ENCODE peak calls at places on chromosomes 2 and 18, in eight cellular contexts. B is A549, J is HepG2, G is coronary artery, P is endodermal cell, C is heart left ventricle, Y is stomach, E is fibroblast of mammary gland. T is an unnamed sample.

GRCh38 chr18:42183746-42184145 is 228.7 kb downstream of the PIK3C3 start:
- DNase-seq in B (peak), J (no peak), G (no peak), P (no peak), C (no peak), Y (no peak), E (peak), T (peak)

GRCh38 chr18:57910134-57910533 is 107.0 kb upstream of the ATP8B1 start:
- DNase-seq in B (no peak), J (no peak), G (no peak), P (no peak), C (no peak), Y (no peak), E (no peak), T (no peak)

GRCh38 chr2:220104871-220105351 is 477.5 kb downstream of the SLC4A3 start:
- DNase-seq in B (peak), J (no peak), G (no peak), P (peak), C (no peak), Y (no peak), E (peak), T (peak)

GRCh38 chr2:129880309-129880708 is 99.2 kb upstream of the RAB6C start:
- DNase-seq in B (no peak), J (no peak), G (peak), P (peak), C (no peak), Y (peak), E (no peak), T (no peak)

GRCh38 chr2:12636837-12637581 is 79.7 kb upstream of the TRIB2 start:
- DNase-seq in B (no peak), J (no peak), G (no peak), P (no peak), C (no peak), Y (no peak), E (no peak), T (no peak)

GRCh38 chr2:169221745-169222369 is 140.5 kb downstream of the LRP2 start:
- DNase-seq in B (peak), J (no peak), G (no peak), P (no peak), C (no peak), Y (no peak), E (peak), T (no peak)

GRCh38 chr2:219403861-219404260 is 14.3 kb upstream of the DES start:
- DNase-seq in B (no peak), J (no peak), G (no peak), P (no peak), C (no peak), Y (no peak), E (no peak), T (no peak)

GRCh38 chr2:191382801-191383200 is 137.6 kb downstream of the MYO1B start:
- DNase-seq in B (no peak), J (peak), G (no peak), P (no peak), C (peak), Y (peak), E (peak), T (peak)

GRCh38 chr2:178819992-178820391 is 12.8 kb upstream of the TTN start:
- DNase-seq in B (no peak), J (no peak), G (no peak), P (no peak), C (no peak), Y (no peak), E (peak), T (no peak)

GRCh38 chr2:20561703-20562454 is 89.0 kb downstream of the HS1BP3 start:
- DNase-seq in B (no peak), J (no peak), G (no peak), P (peak), C (peak), Y (no peak), E (peak), T (peak)

GRCh38 chr2:1822341-1822740 is 78.0 kb upstream of the PXDN start:
- DNase-seq in B (no peak), J (no peak), G (no peak), P (no peak), C (no peak), Y (no peak), E (no peak), T (no peak)

GRCh38 chr2:143513081-143513480 is 383.9 kb downstream of the ARHGAP15 start:
- DNase-seq in B (peak), J (peak), G (no peak), P (peak), C (peak), Y (no peak), E (peak), T (peak)

GRCh38 chr2:158756976-158757375 is 38.1 kb upstream of the DAPL1 start:
- DNase-seq in B (no peak), J (no peak), G (no peak), P (no peak), C (no peak), Y (no peak), E (peak), T (no peak)

GRCh38 chr2:230627806-230628724 is 84.6 kb upstream of the CAB39 start:
- DNase-seq in B (no peak), J (peak), G (no peak), P (no peak), C (no peak), Y (peak), E (peak), T (peak)

GRCh38 chr2:195559431-195559914 is 97.6 kb upstream of the SLC39A10 start:
- DNase-seq in B (no peak), J (no peak), G (no peak), P (no peak), C (peak), Y (no peak), E (peak), T (peak)

GRCh38 chr2:67186871-67187270 is 210.3 kb upstream of the ETAA1 start:
- DNase-seq in B (no peak), J (no peak), G (no peak), P (no peak), C (no peak), Y (no peak), E (no peak), T (no peak)
- TF ChIP-seq CTCF in B (no peak), J (no peak), G (no peak), P (no peak), C (no peak), Y (no peak), E (no peak), T (no peak)

GRCh38 chr2:36697424-36698066 is 1.0 kb downstream of the VIT start:
- DNase-seq in B (no peak), J (no peak), G (no peak), P (no peak), C (no peak), Y (no peak), E (peak), T (peak)
- H3K4me3 ChIP-seq in B (no peak), J (no peak), G (peak), P (peak), C (peak), Y (no peak), E (peak), T (peak)

GRCh38 chr18:45805551-45805950 is 19.9 kb upstream of the SIGLEC15 start:
- DNase-seq in B (no peak), J (no peak), G (no peak), P (no peak), C (no peak), Y (no peak), E (peak), T (peak)

GRCh38 chr18:45806226-45806625 is 19.2 kb upstream of the SIGLEC15 start:
- DNase-seq in B (no peak), J (no peak), G (no peak), P (no peak), C (no peak), Y (no peak), E (peak), T (peak)

GRCh38 chr18:45802814-45803492 is 22.5 kb upstream of the SIGLEC15 start:
- DNase-seq in B (peak), J (no peak), G (no peak), P (no peak), C (no peak), Y (no peak), E (peak), T (peak)

GRCh38 chr18:45801396-45802004 is 24.0 kb upstream of the SIGLEC15 start:
- DNase-seq in B (no peak), J (no peak), G (no peak), P (no peak), C (no peak), Y (no peak), E (no peak), T (no peak)
- TF ChIP-seq CTCF in B (no peak), J (no peak), G (no peak), P (no peak), C (no peak), Y (no peak), E (no peak), T (no peak)

GRCh38 chr2:165796129-165796528 is 2.1 kb upstream of the GALNT3 start:
- DNase-seq in B (no peak), J (no peak), G (no peak), P (no peak), C (no peak), Y (no peak), E (no peak), T (no peak)

GRCh38 chr2:165795011-165795410 is 964 bp upstream of the GALNT3 start:
- DNase-seq in B (no peak), J (no peak), G (no peak), P (no peak), C (no peak), Y (no peak), E (no peak), T (no peak)

GRCh38 chr2:165794520-165794882 is 454 bp upstream of the GALNT3 start:
- DNase-seq in B (no peak), J (no peak), G (no peak), P (peak), C (peak), Y (peak), E (peak), T (peak)

GRCh38 chr2:165793779-165794519 is at the start of gene GALNT3:
- DNase-seq in B (no peak), J (no peak), G (no peak), P (peak), C (no peak), Y (peak), E (no peak), T (no peak)

DNA sequence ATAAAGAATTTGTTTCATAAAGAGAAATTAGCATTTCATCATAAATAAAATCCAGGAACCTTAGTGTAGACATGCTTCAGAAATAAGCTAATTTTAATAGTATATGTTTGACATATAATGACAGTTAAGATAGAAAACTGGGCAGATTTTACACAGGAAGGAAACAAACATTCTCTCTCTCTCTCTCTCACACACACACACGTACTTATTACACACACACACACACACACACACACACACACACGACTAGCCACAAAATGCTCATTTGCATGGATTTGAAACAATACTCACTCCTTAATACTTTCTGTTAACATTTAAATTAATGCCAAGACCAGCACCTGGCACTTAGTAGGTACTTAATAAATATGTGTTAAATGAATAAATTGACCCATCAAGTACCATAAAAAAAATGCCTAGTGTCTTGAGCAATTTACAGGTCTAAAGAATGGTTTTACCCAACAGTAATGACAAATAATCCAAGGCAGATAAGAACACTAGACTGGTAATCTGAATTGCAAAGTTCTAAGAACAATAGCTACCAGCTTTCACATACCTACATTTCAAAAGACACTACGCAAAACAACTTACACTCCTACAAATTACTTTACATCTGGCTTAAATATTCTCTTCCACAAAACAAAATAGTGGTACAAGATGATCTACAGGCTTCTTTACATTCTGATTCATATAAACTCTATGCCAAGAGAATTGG is 2.9 kb upstream of the GALNT3 start:
- DNase-seq in B (no peak), J (no peak), G (no peak), P (no peak), C (no peak), Y (no peak), E (no peak), T (no peak)
- H3K4me3 ChIP-seq in B (no peak), J (no peak), G (no peak), P (no peak), C (no peak), Y (no peak), E (no peak), T (no peak)